ENCODE peak calls at places on chromosomes 13 and 19, in seven cellular contexts. H, Y, W, F, S, O and Q are unnamed samples.
A peak's percentile ranks its signal among the peaks of the same experiment; 100 is the strongest.

GRCh38 chr13:27810461-27810860 is 18.2 kb downstream of the GSX1 start:
- DNase-seq in H (no peak), Y (no peak), W (no peak), F (no peak), S (no peak), O (no peak), Q (no peak)

GRCh38 chr13:113928701-113929627 is 44.9 kb downstream of the C13orf46 start:
- DNase-seq in H (no peak), Y (no peak), W (peak; percentile 95), F (no peak), S (peak; percentile 68), O (peak; percentile 7), Q (peak; percentile 8)

GRCh38 chr19:18633321-18633720 is 3.5 kb upstream of the KLHL26 start:
- DNase-seq in H (no peak), Y (no peak), W (no peak), F (no peak), S (no peak), O (no peak), Q (no peak)

GRCh38 chr19:12546903-12547302 is 4.4 kb downstream of the ZNF564 start:
- DNase-seq in H (no peak), Y (no peak), W (no peak), F (no peak), S (no peak), O (no peak), Q (no peak)

GRCh38 chr19:8614455-8614854 is 3.9 kb upstream of the ADAMTS10 start:
- DNase-seq in H (no peak), Y (no peak), W (no peak), F (no peak), S (no peak), O (no peak), Q (no peak)

GRCh38 chr13:88751994-88752393 is 1080.8 kb downstream of the SLITRK5 start:
- DNase-seq in H (no peak), Y (no peak), W (no peak), F (no peak), S (no peak), O (no peak), Q (peak; percentile 53)

GRCh38 chr13:67023088-67023893 is 206.8 kb downstream of the PCDH9 start:
- DNase-seq in H (no peak), Y (no peak), W (no peak), F (no peak), S (no peak), O (no peak), Q (no peak)

GRCh38 chr19:9671654-9672053 is 3.2 kb downstream of the ZNF562 start:
- DNase-seq in H (no peak), Y (no peak), W (no peak), F (no peak), S (no peak), O (no peak), Q (no peak)

GRCh38 chr13:41833851-41834250 is 127.1 kb downstream of the VWA8 start:
- DNase-seq in H (no peak), Y (no peak), W (no peak), F (no peak), S (no peak), O (no peak), Q (no peak)

GRCh38 chr19:35609881-35610353 is 2.6 kb upstream of the HAUS5 start:
- DNase-seq in H (no peak), Y (no peak), W (no peak), F (no peak), S (no peak), O (no peak), Q (no peak)

GRCh38 chr13:75864718-75865117 is 228.6 kb downstream of the LMO7 start:
- DNase-seq in H (no peak), Y (no peak), W (no peak), F (no peak), S (no peak), O (no peak), Q (no peak)

GRCh38 chr19:14390548-14390947 is 9.3 kb downstream of the ADGRE5 start:
- DNase-seq in H (no peak), Y (no peak), W (no peak), F (no peak), S (no peak), O (no peak), Q (no peak)

GRCh38 chr13:73720216-73720840 is 413.9 kb downstream of the KLF12 start:
- DNase-seq in H (no peak), Y (no peak), W (no peak), F (no peak), S (no peak), O (no peak), Q (no peak)